ENCODE peak calls at places on chromosomes 2 and 18, in four cellular contexts. S, I, X and Q are unnamed samples.

GRCh38 chr2:127560201-127560928 is 24.9 kb downstream of the MYO7B start:
- DNase-seq in S (no peak), I (no peak), X (no peak), Q (no peak)

GRCh38 chr2:40435426-40436092 is 16.3 kb downstream of the SLC8A1 start:
- DNase-seq in S (no peak), I (no peak), X (no peak), Q (no peak)

GRCh38 chr18:3620146-3621119 is 170.5 kb downstream of the TGIF1 start:
- DNase-seq in S (peak), I (no peak), X (no peak), Q (no peak)

GRCh38 chr2:36544638-36545338 is 53.2 kb downstream of the FEZ2 start:
- DNase-seq in S (no peak), I (no peak), X (no peak), Q (no peak)

GRCh38 chr2:66813976-66814375 is 379.1 kb downstream of the MEIS1 start:
- DNase-seq in S (no peak), I (no peak), X (no peak), Q (no peak)

GRCh38 chr2:120508581-120509041 is 162.7 kb downstream of the INHBB start:
- DNase-seq in S (no peak), I (no peak), X (no peak), Q (no peak)

GRCh38 chr2:172698041-172698863 is 37.4 kb upstream of the RAPGEF4 start:
- DNase-seq in S (no peak), I (no peak), X (no peak), Q (no peak)

GRCh38 chr2:219287569-219288265 is 8.6 kb downstream of the DNAJB2 start:
- DNase-seq in S (no peak), I (no peak), X (no peak), Q (no peak)

GRCh38 chr2:187403568-187404260 is 44.3 kb downstream of the CALCRL start:
- DNase-seq in S (no peak), I (no peak), X (no peak), Q (no peak)

GRCh38 chr18:34802938-34803337 is 92.8 kb downstream of the DTNA start:
- DNase-seq in S (no peak), I (no peak), X (no peak), Q (no peak)

GRCh38 chr18:45764000-45764686 is 40.2 kb downstream of the SLC14A1 start:
- DNase-seq in S (no peak), I (no peak), X (no peak), Q (no peak)

GRCh38 chr2:237827421-237827987 is 28.9 kb downstream of the RBM44 start:
- DNase-seq in S (no peak), I (no peak), X (no peak), Q (no peak)

GRCh38 chr18:57446322-57446721 is 11.1 kb downstream of the ONECUT2 start:
- DNase-seq in S (no peak), I (no peak), X (no peak), Q (no peak)

GRCh38 chr18:37598966-37599896 is 33.6 kb upstream of the CELF4 start:
- DNase-seq in S (no peak), I (no peak), X (no peak), Q (no peak)

GRCh38 chr2:201551901-201552300 is 91.4 kb downstream of the TMEM237 start:
- DNase-seq in S (no peak), I (no peak), X (no peak), Q (no peak)

GRCh38 chr2:33034784-33035183 is 88.0 kb downstream of the LTBP1 start:
- DNase-seq in S (no peak), I (no peak), X (no peak), Q (no peak)

GRCh38 chr2:33029459-33029858 is 82.7 kb downstream of the LTBP1 start:
- DNase-seq in S (no peak), I (no peak), X (no peak), Q (no peak)

GRCh38 chr2:33030326-33030725 is 83.6 kb downstream of the LTBP1 start:
- DNase-seq in S (no peak), I (no peak), X (no peak), Q (no peak)

GRCh38 chr2:33032245-33032644 is 85.5 kb downstream of the LTBP1 start:
- DNase-seq in S (no peak), I (no peak), X (no peak), Q (no peak)

DNA sequence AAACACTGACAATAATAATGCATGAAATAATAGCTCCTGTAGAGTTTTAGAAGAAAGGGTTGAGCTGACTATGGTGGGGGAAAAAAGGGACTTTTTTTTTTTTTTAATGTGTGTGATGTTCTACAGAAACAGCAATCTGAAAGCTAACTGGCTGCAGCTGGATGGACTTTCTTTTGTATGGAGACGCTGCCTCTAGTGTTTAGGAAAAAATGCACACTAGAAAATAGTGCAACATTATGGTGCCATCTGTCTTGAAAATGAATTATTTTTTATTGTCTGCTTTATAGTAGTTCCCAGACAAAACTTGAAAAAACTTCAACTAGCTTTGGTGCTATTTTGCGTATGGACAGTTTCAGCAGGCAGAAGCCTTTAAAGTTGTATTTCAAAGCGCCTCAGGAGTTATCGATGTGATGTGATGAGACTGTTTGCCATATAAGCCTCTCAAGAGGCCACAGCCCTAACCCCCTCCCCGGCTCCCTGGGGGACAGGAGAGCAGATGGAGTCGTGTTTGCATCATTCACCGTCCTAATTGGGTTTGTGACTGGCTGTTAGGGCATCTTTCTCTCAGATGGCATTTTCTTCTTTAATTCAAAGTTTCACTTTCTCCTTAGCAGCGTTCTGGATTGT is 86.9 kb downstream of the LTBP1 start:
- DNase-seq in S (no peak), I (no peak), X (no peak), Q (no peak)
- TF ChIP-seq CTCF in S (peak), I (peak), X (no peak), Q (peak)

GRCh38 chr2:62459106-62459505 is 46.9 kb downstream of the TMEM17 start:
- DNase-seq in S (no peak), I (no peak), X (no peak), Q (no peak)

GRCh38 chr2:62457555-62457954 is 48.4 kb downstream of the TMEM17 start:
- DNase-seq in S (no peak), I (no peak), X (no peak), Q (no peak)

GRCh38 chr2:62459672-62460071 is 46.3 kb downstream of the TMEM17 start:
- DNase-seq in S (no peak), I (no peak), X (no peak), Q (no peak)

GRCh38 chr2:62456721-62457539 is 49.1 kb downstream of the TMEM17 start:
- DNase-seq in S (peak), I (peak), X (peak), Q (peak)

GRCh38 chr2:62458206-62459035 is 47.6 kb downstream of the TMEM17 start:
- DNase-seq in S (no peak), I (no peak), X (no peak), Q (no peak)
- TF ChIP-seq CTCF in S (no peak), I (no peak), X (no peak), Q (no peak)

DNA sequence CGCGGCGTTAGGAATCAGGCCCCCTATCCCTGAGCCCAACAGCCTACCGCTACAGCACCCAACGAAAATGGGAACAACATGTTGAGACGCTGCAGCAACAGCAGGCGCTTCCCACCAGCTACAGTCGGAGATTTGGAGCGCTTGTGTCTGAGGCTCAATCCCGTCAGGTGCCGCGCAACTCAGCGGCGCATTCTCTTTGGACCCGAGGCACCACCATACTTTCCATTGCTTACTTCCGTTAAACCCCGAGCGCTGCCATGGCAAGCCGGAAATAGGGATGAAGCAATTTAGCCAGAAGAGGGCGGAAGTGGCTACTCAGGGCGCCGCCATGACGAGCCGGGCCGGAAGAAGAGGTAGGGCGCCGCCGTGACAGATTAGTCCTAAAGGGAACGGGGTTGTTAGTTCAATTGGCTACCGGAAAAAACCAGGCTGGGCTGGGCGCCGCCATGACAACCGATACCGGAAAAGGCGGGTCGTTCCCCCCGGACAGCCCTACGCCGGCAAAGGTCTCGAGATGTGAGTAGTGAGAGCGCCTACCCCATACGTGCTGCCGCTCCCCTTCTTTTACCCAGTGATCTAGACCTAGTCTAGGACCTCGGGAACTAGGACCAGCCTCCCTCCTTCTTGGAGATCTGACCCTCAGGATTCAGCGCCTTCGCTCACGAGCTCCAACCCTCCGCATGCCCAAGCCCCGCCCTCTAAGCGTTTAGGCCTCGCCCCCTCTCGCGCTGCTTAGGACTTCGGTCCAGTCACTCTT is at the start of gene CHCHD5:
- DNase-seq in S (peak), I (peak), X (peak), Q (peak)
- TF ChIP-seq CTCF in S (peak), I (no peak), X (peak), Q (peak)

GRCh38 chr2:10157293-10157692 is 34.8 kb downstream of the RRM2 start:
- DNase-seq in S (no peak), I (no peak), X (no peak), Q (no peak)
- TF ChIP-seq CTCF in S (no peak), I (no peak), X (no peak), Q (no peak)

GRCh38 chr2:88880441-88880953 is 189.0 kb downstream of the RPIA start:
- DNase-seq in S (peak), I (no peak), X (no peak), Q (no peak)
- TF ChIP-seq CTCF in S (peak), I (peak), X (peak), Q (peak)